ENCODE peak calls at places on chromosomes 11 and 22, in seven cellular contexts. J is endodermal cell, W is lower lobe of right lung, F is tibial artery, I is osteocyte, E is brain microvascular endothelial cell, M is AG09309. O is an unnamed sample.
A peak's percentile ranks its signal among the peaks of the same experiment; 100 is the strongest.

GRCh38 chr11:57546869-57547518 is 9.6 kb downstream of the SMTNL1 start:
- DNase-seq in J (peak; percentile 84), M (no peak), E (peak; percentile 46), W (no peak), F (no peak), I (no peak), O (no peak)

GRCh38 chr22:33792837-33793236 is 127.4 kb downstream of the LARGE1 start:
- DNase-seq in W (no peak), J (no peak), I (no peak), E (no peak), M (no peak), F (no peak), O (no peak)

GRCh38 chr11:65883786-65884715 is 4.2 kb downstream of the FIBP start:
- DNase-seq in W (peak; percentile 44), J (no peak), E (no peak), F (no peak), I (no peak), M (no peak), O (no peak)

GRCh38 chr11:63813035-63813562 is at the start of gene SPINDOC:
- DNase-seq in F (peak; percentile 90), J (peak; percentile 90), W (peak; percentile 85), E (peak; percentile 43), I (peak; percentile 91), M (no peak), O (no peak)

GRCh38 chr22:46681010-46681409 is 57.0 kb downstream of the CERK start:
- DNase-seq in I (no peak), F (no peak), M (no peak), W (no peak), J (no peak), E (no peak), O (no peak)

GRCh38 chr11:134537941-134538340 is 125.9 kb upstream of the B3GAT1 start:
- DNase-seq in J (peak; percentile 36), I (peak; percentile 72), E (no peak), M (no peak), W (no peak), F (peak; percentile 51), O (no peak)

GRCh38 chr22:36541831-36542391 is 12.9 kb upstream of the EIF3D start:
- DNase-seq in I (no peak), W (no peak), J (no peak), F (no peak), M (peak; percentile 60), E (peak; percentile 81), O (no peak)

GRCh38 chr11:45890886-45891550 is 5.6 kb downstream of the MAPK8IP1 start:
- DNase-seq in I (no peak), W (no peak), M (no peak), E (no peak), J (no peak), F (no peak), O (no peak)

GRCh38 chr11:134404485-134405341 is 7.3 kb downstream of the B3GAT1 start:
- DNase-seq in J (no peak), E (no peak), M (no peak), F (no peak), W (no peak), I (no peak), O (no peak)

GRCh38 chr11:64868904-64869570 is 9.4 kb downstream of the EHD1 start:
- DNase-seq in E (peak; percentile 79), W (no peak), J (no peak), I (no peak), F (peak; percentile 65), M (no peak), O (no peak)

GRCh38 chr22:31789803-31790202 is 36.0 kb downstream of the DEPDC5 start:
- DNase-seq in M (no peak), I (no peak), F (no peak), J (no peak), W (no peak), E (no peak), O (no peak)

GRCh38 chr22:38172489-38173155 is 9.0 kb downstream of the PLA2G6 start:
- DNase-seq in I (no peak), E (peak; percentile 29), F (peak; percentile 70), J (no peak), M (no peak), W (peak; percentile 70), O (no peak)

GRCh38 chr22:27877501-27877900 is 41.6 kb downstream of the PITPNB start:
- DNase-seq in I (no peak), W (no peak), E (no peak), M (no peak), F (no peak), J (no peak), O (no peak)

DNA sequence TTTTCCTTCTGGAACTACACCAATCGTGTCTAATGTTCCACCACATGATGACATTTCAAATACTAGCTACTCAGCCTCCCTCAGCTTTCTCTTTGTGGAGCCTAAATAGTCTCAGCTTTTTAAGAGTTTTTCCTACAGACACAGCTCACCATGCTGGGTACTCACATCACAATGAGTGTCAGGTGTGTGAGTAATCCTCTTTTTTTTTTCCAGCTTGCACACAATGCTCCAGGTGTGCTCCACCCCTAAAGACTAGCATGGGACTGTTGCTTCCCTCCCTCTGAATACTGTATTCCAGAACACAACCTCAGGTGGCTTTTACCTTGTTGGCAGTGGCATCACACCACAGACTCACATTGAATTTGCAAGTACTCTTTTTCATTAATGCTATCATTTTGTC is 11.7 kb downstream of the BTG4 start:
- DNase-seq in J (no peak), M (no peak), I (no peak), W (no peak), E (no peak), F (no peak), O (no peak)
- TF ChIP-seq CTCF in J (no peak), M (no peak), I (no peak), W (no peak), E (no peak), F (no peak), O (no peak)

GRCh38 chr11:74044538-74044937 is 35.7 kb upstream of the UCP3 start:
- DNase-seq in F (no peak), W (no peak), J (no peak), I (no peak), E (no peak), M (no peak), O (no peak)

GRCh38 chr11:74048993-74049392 is 40.1 kb upstream of the UCP3 start:
- DNase-seq in M (no peak), I (no peak), F (no peak), J (no peak), E (no peak), W (no peak), O (no peak)

GRCh38 chr11:74043450-74043849 is 34.6 kb upstream of the UCP3 start:
- DNase-seq in E (no peak), M (no peak), I (no peak), W (no peak), J (no peak), F (no peak), O (no peak)
- TF ChIP-seq CTCF in E (no peak), M (no peak), I (no peak), W (no peak), J (peak; percentile 26), F (no peak), O (no peak)

GRCh38 chr11:35799655-35800054 is 137.1 kb downstream of the TRIM44 start:
- DNase-seq in W (no peak), F (no peak), I (no peak), M (no peak), J (no peak), E (no peak), O (no peak)
- TF ChIP-seq CTCF in W (no peak), F (no peak), I (no peak), M (no peak), J (peak; percentile 66), E (peak; percentile 36), O (no peak)

GRCh38 chr11:116548286-116548685 is 224.5 kb downstream of the BUD13 start:
- DNase-seq in J (no peak), F (no peak), M (no peak), W (no peak), E (no peak), I (no peak), O (no peak)
- TF ChIP-seq CTCF in J (no peak), F (no peak), M (no peak), W (no peak), E (no peak), I (no peak), O (no peak)

GRCh38 chr22:30386960-30387848 is at the start of gene RNF215:
- DNase-seq in J (peak; percentile 98), E (peak; percentile 34), W (peak; percentile 84), F (peak; percentile 91), I (peak; percentile 96), M (peak; percentile 8), O (no peak)
- TF ChIP-seq CTCF in J (peak; percentile 96), E (peak; percentile 72), W (peak; percentile 93), F (peak; percentile 85), I (peak; percentile 94), M (peak; percentile 73), O (peak; percentile 95)

DNA sequence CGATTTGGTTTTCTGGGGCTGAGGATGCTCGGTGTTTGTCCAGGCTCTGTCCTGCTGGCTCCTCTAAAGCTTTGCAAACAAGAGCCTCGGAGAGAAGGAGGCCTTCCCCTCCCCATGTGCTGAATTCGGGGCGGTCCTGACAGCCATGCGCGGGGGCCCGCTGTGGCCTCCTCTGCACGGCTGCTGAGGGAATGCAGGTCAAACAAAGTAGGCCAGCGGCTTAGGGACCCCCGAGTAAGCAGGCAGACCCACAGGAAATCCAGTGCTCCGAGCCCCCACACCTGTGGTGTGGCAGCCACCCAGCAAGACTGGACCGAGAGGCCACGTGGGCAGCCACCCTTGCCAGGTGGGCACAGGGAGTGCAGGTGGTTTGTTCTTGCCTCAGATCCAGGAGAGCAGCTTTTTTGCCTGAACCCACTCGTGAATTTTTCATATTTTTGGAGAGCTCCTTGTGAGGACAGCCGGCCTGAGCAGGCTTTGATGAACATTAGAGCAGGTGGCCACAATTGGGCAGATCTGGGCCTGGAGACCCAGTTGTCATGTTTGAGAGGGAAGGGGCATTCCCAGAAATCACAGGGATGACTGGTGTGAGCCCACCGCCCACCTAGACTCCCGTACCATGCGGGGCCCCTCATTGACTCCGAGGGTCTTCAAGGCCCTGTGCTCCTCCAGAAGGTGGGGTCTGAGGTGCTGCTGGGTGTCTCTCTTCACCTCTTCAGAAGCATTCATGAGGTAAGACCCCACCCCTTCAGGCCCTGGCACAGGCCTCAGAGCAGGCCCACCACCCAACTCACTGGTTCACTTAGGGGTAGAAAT is 43.0 kb upstream of the KCNQ1OT1 start:
- DNase-seq in M (no peak), I (no peak), E (no peak), J (no peak), F (peak; percentile 54), W (peak; percentile 34), O (no peak)
- TF ChIP-seq CTCF in M (no peak), I (no peak), E (no peak), J (no peak), F (no peak), W (no peak), O (no peak)

O was measured in thoracic aorta.